ENCODE peak calls at places on chromosomes 16 and 17, in eight cellular contexts. W is endodermal cell; Y is AG08396; R is skeletal muscle cell; M is NCI-H1048; U is activated T-cell treated with anti-CD3 and anti-CD28 coated beads, Interleukin-2, amount 50 U/mL, for 72 hours; C is caudate nucleus; Z is NCI-H510A treated with DMSO at 0.1 percent for 48 hours. D is an unnamed sample.

GRCh38 chr17:29574732-29575510 is 6.4 kb downstream of the TP53I13 start:
- DNase-seq in W (no peak), Y (no peak), Z (no peak), M (no peak), U (no peak), R (no peak), C (no peak), D (no peak)

GRCh38 chr17:44655983-44656700 is at the start of gene MEIOC:
- DNase-seq in C (no peak), Y (no peak), W (peak; percentile 97), M (peak; percentile 63), Z (peak; percentile 60), U (peak; percentile 62), R (no peak), D (no peak)

GRCh38 chr17:48194097-48194550 is 86.6 kb downstream of the SNX11 start:
- DNase-seq in Y (no peak), U (no peak), W (no peak), Z (peak; percentile 98), R (peak; percentile 52), M (no peak), C (no peak), D (no peak)

GRCh38 chr17:81578038-81578441 is 25.9 kb upstream of the FAAP100 start:
- DNase-seq in W (no peak), Y (no peak), C (no peak), R (no peak), Z (no peak), U (no peak), M (no peak), D (no peak)

GRCh38 chr17:69592692-69593350 is 178.3 kb downstream of the MAP2K6 start:
- DNase-seq in R (peak; percentile 34), C (no peak), Z (no peak), M (no peak), W (no peak), U (no peak), Y (peak; percentile 35), D (no peak)

GRCh38 chr17:31339906-31340661 is 18.7 kb upstream of the EVI2A start:
- DNase-seq in C (no peak), Z (no peak), Y (peak; percentile 66), W (no peak), M (no peak), U (no peak), R (peak; percentile 36), D (no peak)

GRCh38 chr17:70050192-70050591 is 24.8 kb upstream of the KCNJ16 start:
- DNase-seq in Y (no peak), Z (no peak), C (no peak), U (no peak), M (no peak), W (no peak), R (no peak), D (no peak)

GRCh38 chr17:17050346-17051345 is 8.4 kb downstream of the MPRIP start:
- DNase-seq in M (no peak), Y (no peak), U (no peak), R (no peak), C (no peak), W (peak; percentile 42), Z (no peak), D (no peak)

GRCh38 chr16:4700380-4700996 is 7.1 kb downstream of the NUDT16L1 start:
- DNase-seq in C (no peak), W (peak; percentile 42), Y (peak; percentile 5), M (no peak), R (no peak), Z (no peak), U (peak; percentile 48), D (no peak)

GRCh38 chr16:47604306-47604705 is 143.2 kb downstream of the PHKB start:
- DNase-seq in R (no peak), Z (no peak), Y (no peak), M (no peak), W (no peak), C (no peak), U (no peak), D (no peak)

GRCh38 chr16:89723279-89724250 is 2.2 kb downstream of the ZNF276 start:
- DNase-seq in M (no peak), W (no peak), U (peak; percentile 87), R (no peak), Z (no peak), Y (no peak), C (peak; percentile 83), D (no peak)

GRCh38 chr16:75064403-75065148 is 52.0 kb downstream of the LDHD start:
- DNase-seq in W (no peak), Z (peak; percentile 72), R (no peak), Y (no peak), U (peak; percentile 26), C (no peak), M (no peak), D (no peak)

GRCh38 chr16:31182391-31182790 is 2.5 kb downstream of the FUS start:
- DNase-seq in Y (no peak), C (no peak), R (no peak), Z (no peak), U (no peak), W (no peak), M (no peak), D (peak; percentile 38)

GRCh38 chr16:89720520-89720858 is 209 bp downstream of the VPS9D1 start:
- DNase-seq in C (no peak), Z (no peak), M (no peak), Y (no peak), W (peak; percentile 84), U (no peak), R (no peak), D (no peak)

GRCh38 chr16:11614587-11615175 is 28.0 kb upstream of the LITAF start:
- DNase-seq in C (no peak), Y (no peak), U (no peak), M (no peak), Z (no peak), W (peak; percentile 68), R (no peak), D (no peak)

GRCh38 chr17:8939496-8940334 is 25.8 kb downstream of the PIK3R5 start:
- DNase-seq in W (peak; percentile 67), M (no peak), U (peak; percentile 81), R (no peak), Y (no peak), C (no peak), Z (no peak), D (no peak)

GRCh38 chr16:10743227-10743609 is 424 bp upstream of the NUBP1 start:
- DNase-seq in C (no peak), R (no peak), Y (no peak), U (no peak), W (no peak), M (no peak), Z (no peak), D (no peak)

GRCh38 chr17:76826290-76827138 is 41.7 kb upstream of the MGAT5B start:
- DNase-seq in M (no peak), Y (no peak), C (no peak), W (no peak), Z (no peak), U (no peak), R (no peak), D (no peak)

GRCh38 chr17:81898029-81898866 is 3.8 kb upstream of the NPB start:
- DNase-seq in Z (no peak), Y (no peak), R (peak; percentile 63), W (no peak), M (no peak), C (no peak), U (no peak), D (no peak)

GRCh38 chr16:11412175-11412904 is 67.1 kb downstream of the RMI2 start:
- DNase-seq in M (no peak), U (no peak), Z (no peak), R (no peak), Y (no peak), W (no peak), C (no peak), D (no peak)

GRCh38 chr17:72622661-72623433 is 469.6 kb downstream of the SLC39A11 start:
- DNase-seq in U (no peak), C (no peak), W (no peak), M (no peak), Z (no peak), R (no peak), Y (no peak), D (no peak)

GRCh38 chr17:42997390-42997983 is 732 bp upstream of the RPL27 start:
- DNase-seq in Y (no peak), R (no peak), M (no peak), W (peak; percentile 56), C (no peak), Z (peak; percentile 64), U (no peak), D (no peak)

GRCh38 chr17:70797166-70797565 is 627.8 kb downstream of the KCNJ2 start:
- DNase-seq in M (no peak), Y (no peak), R (no peak), C (no peak), W (no peak), Z (no peak), U (no peak), D (no peak)

GRCh38 chr16:4744758-4745569 is 10.6 kb downstream of the DNAAF8 start:
- DNase-seq in U (no peak), Y (no peak), W (peak; percentile 69), C (no peak), M (no peak), Z (no peak), R (no peak), D (peak; percentile 54)

GRCh38 chr17:8900626-8901585 is 33.4 kb upstream of the PIK3R6 start:
- DNase-seq in R (no peak), M (no peak), U (peak; percentile 53), C (no peak), Z (no peak), W (peak; percentile 50), Y (no peak), D (no peak)

GRCh38 chr16:87212026-87212425 is 105.2 kb downstream of the C16orf95 start:
- DNase-seq in R (peak; percentile 66), C (no peak), W (no peak), U (no peak), M (no peak), Z (no peak), Y (no peak), D (no peak)

GRCh38 chr17:31424944-31425582 is 33.6 kb downstream of the RAB11FIP4 start:
- DNase-seq in Y (no peak), Z (no peak), W (peak; percentile 75), M (no peak), R (no peak), U (no peak), C (no peak), D (no peak)

GRCh38 chr17:7220593-7221280 is 999 bp downstream of the ACADVL start:
- DNase-seq in Y (peak; percentile 64), C (no peak), M (no peak), W (peak; percentile 93), U (peak; percentile 79), R (no peak), Z (peak; percentile 20), D (peak; percentile 89)

GRCh38 chr17:82603981-82604448 is 44.2 kb downstream of the WDR45B start:
- DNase-seq in W (no peak), R (no peak), M (no peak), Y (no peak), U (peak; percentile 39), Z (peak; percentile 81), C (peak; percentile 13), D (no peak)

GRCh38 chr16:69763557-69763942 is 1.4 kb downstream of the WWP2 start:
- DNase-seq in Y (no peak), C (no peak), R (no peak), M (no peak), U (no peak), W (no peak), Z (no peak), D (no peak)

GRCh38 chr17:57296231-57296630 is 39.9 kb downstream of the MSI2 start:
- DNase-seq in C (no peak), R (no peak), Y (no peak), U (no peak), W (no peak), M (no peak), Z (peak; percentile 31), D (no peak)

GRCh38 chr17:75344664-75345063 is 55.4 kb upstream of the SLC25A19 start:
- DNase-seq in R (no peak), W (peak; percentile 81), C (no peak), U (peak; percentile 34), Y (no peak), M (no peak), Z (no peak), D (peak; percentile 57)